ENCODE peak calls at places on chromosomes 2 and 18, in four cellular contexts. T is progenitor cell of endocrine pancreas, O is right lobe of liver, N is GM13976. H is an unnamed sample.

GRCh38 chr18:50711401-50711800 is 108.4 kb downstream of the MRO start:
- DNase-seq in T (no peak), O (no peak), N (no peak), H (no peak)

GRCh38 chr2:236550701-236551465 is 18.7 kb upstream of the ACKR3 start:
- DNase-seq in T (no peak), O (no peak), N (peak; percentile 73), H (no peak)

GRCh38 chr2:71605173-71605641 is 151.8 kb downstream of the DYSF start:
- DNase-seq in T (no peak), O (peak; percentile 33), N (no peak), H (no peak)

GRCh38 chr18:8908792-8909510 is 193.5 kb upstream of the NDUFV2 start:
- DNase-seq in T (no peak), O (no peak), N (no peak), H (no peak)

GRCh38 chr2:100427627-100428258 is 10.3 kb upstream of the CHST10 start:
- DNase-seq in T (no peak), O (no peak), N (peak; percentile 57), H (peak; percentile 43)

GRCh38 chr2:205405752-205406151 is 276.5 kb upstream of the NRP2 start:
- DNase-seq in T (no peak), O (no peak), N (no peak), H (no peak)

GRCh38 chr18:77101410-77102245 is 31.0 kb downstream of the MBP start:
- DNase-seq in T (no peak), O (no peak), N (peak; percentile 72), H (no peak)

GRCh38 chr2:226001716-226002115 is 602.2 kb downstream of the NYAP2 start:
- DNase-seq in T (no peak), O (no peak), N (no peak), H (no peak)

GRCh38 chr2:100809486-100809885 is 10.5 kb upstream of the NPAS2 start:
- DNase-seq in T (no peak), O (no peak), N (no peak), H (no peak)

GRCh38 chr2:174997110-174997509 is 8.1 kb downstream of the CHN1 start:
- DNase-seq in T (no peak), O (no peak), N (no peak), H (no peak)

GRCh38 chr2:1744446-1745170 is at the start of gene PXDN:
- DNase-seq in T (peak; percentile 65), O (peak; percentile 49), N (no peak), H (no peak)

GRCh38 chr2:227748079-227748478 is 2.4 kb downstream of the SCYGR8 start:
- DNase-seq in T (no peak), O (no peak), N (no peak), H (no peak)

GRCh38 chr18:13051950-13052349 is 60.8 kb downstream of the CEP192 start:
- DNase-seq in T (no peak), O (no peak), N (peak; percentile 34), H (peak; percentile 19)

GRCh38 chr2:24708537-24709152 is 84.5 kb downstream of the PTRHD1 start:
- DNase-seq in T (no peak), O (no peak), N (no peak), H (no peak)

GRCh38 chr2:65071499-65072180 is 15.4 kb downstream of the CEP68 start:
- DNase-seq in T (no peak), O (peak; percentile 46), N (no peak), H (no peak)

GRCh38 chr18:54880706-54881105 is 52.4 kb downstream of the RAB27B start:
- DNase-seq in T (no peak), O (no peak), N (no peak), H (no peak)

GRCh38 chr2:230777681-230778080 is 65.0 kb downstream of the CAB39 start:
- DNase-seq in T (no peak), O (no peak), N (no peak), H (no peak)

GRCh38 chr2:96579422-96579821 is 42.9 kb downstream of the ARID5A start:
- DNase-seq in T (no peak), O (no peak), N (no peak), H (no peak)
- TF ChIP-seq CTCF in T (no peak), O (no peak), N (no peak), H (no peak)

GRCh38 chr2:59884166-59884565 is 669.3 kb downstream of the BCL11A start:
- DNase-seq in T (no peak), O (no peak), N (no peak), H (no peak)

GRCh38 chr2:59887348-59887747 is 666.1 kb downstream of the BCL11A start:
- DNase-seq in T (no peak), O (no peak), N (no peak), H (no peak)

GRCh38 chr2:59886758-59887157 is 666.7 kb downstream of the BCL11A start:
- DNase-seq in T (no peak), O (no peak), N (no peak), H (no peak)

GRCh38 chr2:59888015-59888414 is 665.4 kb downstream of the BCL11A start:
- DNase-seq in T (no peak), O (no peak), N (peak; percentile 44), H (no peak)

DNA sequence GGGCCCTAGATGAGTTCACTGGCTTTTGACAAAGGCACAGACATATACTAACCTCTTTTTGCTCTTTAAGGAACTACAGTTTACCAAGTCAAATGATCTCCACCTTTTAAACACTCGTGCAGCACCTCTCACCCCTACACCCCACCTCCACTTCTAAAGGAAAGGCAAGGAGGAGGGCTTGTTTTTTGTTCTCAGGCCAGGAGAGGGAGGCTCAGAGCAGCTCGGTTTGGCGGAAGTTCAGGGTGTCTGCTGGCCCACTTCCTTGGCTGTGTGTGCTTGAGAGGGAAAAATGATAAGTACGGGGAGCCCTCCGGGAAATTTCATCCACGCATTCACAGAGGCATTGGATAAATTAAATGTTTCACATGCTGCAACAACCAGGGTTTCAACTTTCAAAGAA is 667.9 kb downstream of the BCL11A start:
- DNase-seq in T (no peak), O (no peak), N (no peak), H (no peak)
- TF ChIP-seq CTCF in T (no peak), O (no peak), N (no peak), H (no peak)

DNA sequence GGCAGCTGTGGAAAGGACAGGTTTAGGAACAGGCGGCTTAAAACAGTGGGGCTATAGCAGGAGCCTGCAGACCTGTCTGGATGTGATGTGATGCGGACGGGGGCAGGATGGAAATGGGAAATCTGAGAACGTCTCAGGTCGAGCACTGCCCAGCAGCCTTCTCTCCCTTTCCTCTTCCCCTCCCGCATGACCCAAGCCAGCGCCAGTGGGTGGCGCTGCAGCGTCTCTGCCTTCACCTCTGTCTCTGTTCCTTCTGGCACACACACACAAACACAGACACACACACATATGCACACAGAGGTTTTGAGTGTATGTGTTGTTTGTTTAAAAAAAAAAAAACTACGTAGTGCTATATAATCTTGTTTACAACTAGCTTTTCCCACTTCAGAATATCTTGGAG is 82.0 kb upstream of the SLC66A3 start:
- DNase-seq in T (no peak), O (no peak), N (no peak), H (no peak)
- TF ChIP-seq CTCF in T (peak; percentile 70), O (no peak), N (peak; percentile 34), H (no peak)

GRCh38 chr2:208179028-208179609 is 10.7 kb downstream of the C2orf80 start:
- DNase-seq in T (peak; percentile 30), O (no peak), N (no peak), H (no peak)
- TF ChIP-seq CTCF in T (peak; percentile 16), O (no peak), N (peak; percentile 5), H (no peak)

DNA sequence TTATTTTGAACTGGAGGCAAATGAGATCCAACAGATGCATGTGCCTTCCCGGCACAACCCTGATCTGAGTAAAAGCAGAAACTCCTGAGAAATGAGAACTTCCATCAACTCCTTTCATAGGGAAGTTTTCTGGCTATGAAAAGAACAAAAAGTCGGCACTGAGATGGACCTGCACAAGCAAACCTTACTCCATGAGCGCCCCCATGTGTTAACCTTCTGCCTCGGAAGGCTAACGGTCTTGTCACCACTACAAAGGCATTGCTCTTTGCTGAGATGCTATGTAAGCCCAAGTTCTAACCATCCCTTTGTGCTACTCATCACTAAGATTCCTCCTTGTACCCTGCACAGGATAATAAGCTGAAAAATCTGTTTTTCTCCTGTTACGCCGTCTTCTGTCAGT is 57.3 kb upstream of the SULT1C3 start:
- DNase-seq in T (no peak), O (no peak), N (no peak), H (no peak)
- TF ChIP-seq CTCF in T (peak; percentile 36), O (no peak), N (peak; percentile 10), H (no peak)

GRCh38 chr2:181771355-181771754 is 91.0 kb upstream of the NEUROD1 start:
- DNase-seq in T (no peak), O (no peak), N (no peak), H (no peak)
- TF ChIP-seq CTCF in T (no peak), O (no peak), N (no peak), H (no peak)

H was measured in activated B cell treated with CpG ODN at 0.5 μM for 24 hours.